ENCODE peak calls at places on chromosome 13, in nine cellular contexts. H is nephron progenitor cell; F is ovary; A is activated CD4-positive, alpha-beta T cell treated with anti-CD3 and anti-CD28 coated beads for 48 hours; Z is anterior cingulate cortex; N is hepatocyte; R is stimulated activated CD4-positive, alpha-beta T cell treated with anti-CD3 and anti-CD28 coated beads, Interleukin-4, amount 100 ng/mL, for 24 hours; K is COR-L47; X is HEK293T. M is an unnamed sample.

GRCh38 chr13:77925616-77926015 is 7.0 kb upstream of the EDNRB start:
- DNase-seq in H (no peak), F (no peak), A (no peak), Z (no peak), N (no peak), R (no peak), K (no peak), X (no peak), M (no peak)

GRCh38 chr13:54029226-54029625 is 1000.6 kb downstream of the OLFM4 start:
- DNase-seq in H (no peak), F (no peak), A (no peak), Z (no peak), N (peak; percentile 59), R (no peak), K (no peak), X (peak; percentile 5), M (no peak)

GRCh38 chr13:113724780-113725315 is 34.2 kb upstream of the TMEM255B start:
- DNase-seq in H (peak; percentile 90), F (peak; percentile 67), A (peak; percentile 89), Z (peak; percentile 83), N (peak; percentile 89), R (peak; percentile 91), K (peak; percentile 89), X (peak; percentile 52), M (peak; percentile 87)

GRCh38 chr13:32790731-32791130 is 204.5 kb downstream of the PDS5B start:
- DNase-seq in H (no peak), F (no peak), A (no peak), Z (no peak), N (peak; percentile 6), R (no peak), K (no peak), X (peak; percentile 18), M (no peak)

GRCh38 chr13:81197483-81197882 is 856.6 kb upstream of the SPRY2 start:
- DNase-seq in H (no peak), F (no peak), A (no peak), Z (no peak), N (no peak), R (no peak), K (no peak), X (no peak), M (no peak)

GRCh38 chr13:26015276-26015934 is 36.4 kb downstream of the SHISA2 start:
- DNase-seq in H (no peak), F (no peak), A (no peak), Z (no peak), N (no peak), R (no peak), K (no peak), X (no peak), M (no peak)

GRCh38 chr13:59780058-59780457 is 383.7 kb downstream of the DIAPH3 start:
- DNase-seq in H (no peak), F (no peak), A (no peak), Z (no peak), N (no peak), R (no peak), K (no peak), X (no peak), M (no peak)

GRCh38 chr13:27730191-27730590 is 62.1 kb upstream of the GSX1 start:
- DNase-seq in H (no peak), F (no peak), A (no peak), Z (no peak), N (no peak), R (no peak), K (no peak), X (no peak), M (no peak)

GRCh38 chr13:89003656-89004055 is 1332.5 kb downstream of the SLITRK5 start:
- DNase-seq in H (no peak), F (no peak), A (no peak), Z (no peak), N (no peak), R (no peak), K (no peak), X (no peak), M (no peak)

M was measured in SHP77.